ENCODE peak calls at places on chromosomes 13 and 19, in nine cellular contexts. F, J, L, E, D, R, M, W and Q are unnamed samples.
A peak's percentile ranks its signal among the peaks of the same experiment; 100 is the strongest.

GRCh38 chr13:112655898-112656297 is 33.9 kb upstream of the ATP11A start:
- DNase-seq in D (no peak), L (no peak), W (no peak), E (no peak), F (no peak), M (no peak), J (no peak), R (no peak), Q (no peak)

GRCh38 chr19:27748551-27749152 is 1464.3 kb downstream of the UQCRFS1 start:
- DNase-seq in M (no peak), J (no peak), L (no peak), E (no peak), D (peak; percentile 12), F (no peak), R (no peak), W (no peak), Q (no peak)

GRCh38 chr19:40165362-40165937 is 25.8 kb upstream of the MAP3K10 start:
- DNase-seq in W (peak; percentile 21), E (peak; percentile 48), J (peak; percentile 37), R (peak; percentile 62), M (peak; percentile 61), F (peak; percentile 73), D (peak; percentile 40), L (peak; percentile 15), Q (peak; percentile 89)

GRCh38 chr13:99103536-99103935 is 97.1 kb upstream of the UBAC2 start:
- DNase-seq in D (no peak), E (no peak), L (no peak), F (no peak), W (peak; percentile 75), J (no peak), R (peak; percentile 98), M (no peak), Q (peak; percentile 40)

GRCh38 chr19:46181386-46181774 is 33.3 kb downstream of the IGFL2 start:
- DNase-seq in E (peak; percentile 63), J (peak; percentile 3), F (no peak), R (no peak), D (peak; percentile 68), L (no peak), W (no peak), M (peak; percentile 6), Q (no peak)

GRCh38 chr19:16382775-16383543 is 58.3 kb downstream of the KLF2 start:
- DNase-seq in W (no peak), L (peak; percentile 52), R (peak; percentile 27), E (peak; percentile 86), M (peak; percentile 49), J (peak; percentile 84), F (peak; percentile 84), D (peak; percentile 87), Q (peak; percentile 90)

GRCh38 chr19:6516659-6517291 is 14.1 kb upstream of the TNFSF9 start:
- DNase-seq in E (peak; percentile 79), L (peak; percentile 91), F (peak; percentile 97), M (peak; percentile 91), W (peak; percentile 82), R (peak; percentile 72), D (peak; percentile 72), J (peak; percentile 89), Q (peak; percentile 93)

GRCh38 chr19:52099497-52100138 is 4.1 kb upstream of the ZNF841 start:
- DNase-seq in J (no peak), M (no peak), D (peak; percentile 59), E (no peak), R (no peak), W (no peak), L (no peak), F (no peak), Q (no peak)

GRCh38 chr19:48696353-48697010 is 711 bp downstream of the FUT2 start:
- DNase-seq in M (no peak), J (no peak), L (no peak), R (peak; percentile 74), F (no peak), D (no peak), W (no peak), E (peak; percentile 18), Q (peak; percentile 68)

GRCh38 chr19:49182848-49183375 is 25.3 kb downstream of the TRPM4 start:
- DNase-seq in E (no peak), J (no peak), F (no peak), D (no peak), R (no peak), W (no peak), M (no peak), L (no peak), Q (peak; percentile 38)

GRCh38 chr13:113142876-113143275 is 15.6 kb upstream of the PROZ start:
- DNase-seq in R (no peak), E (no peak), L (no peak), W (no peak), J (no peak), F (no peak), D (no peak), M (no peak), Q (peak; percentile 17)

GRCh38 chr13:63700366-63700765 is 2284.7 kb upstream of the PCDH20 start:
- DNase-seq in R (no peak), F (no peak), L (no peak), D (no peak), J (no peak), E (peak; percentile 4), M (no peak), W (no peak), Q (no peak)

GRCh38 chr19:45767881-45768643 is 990 bp downstream of the SIX5 start:
- DNase-seq in R (peak; percentile 73), W (no peak), J (no peak), L (peak; percentile 36), F (peak; percentile 66), M (peak; percentile 21), D (peak; percentile 67), E (peak; percentile 64), Q (peak; percentile 71)

GRCh38 chr13:77184455-77184854 is 142.4 kb downstream of the MYCBP2 start:
- DNase-seq in M (peak; percentile 13), F (no peak), W (no peak), J (no peak), R (no peak), L (no peak), D (no peak), E (no peak), Q (no peak)

GRCh38 chr13:113974304-113975281 is 717 bp upstream of the C13orf46 start:
- DNase-seq in M (no peak), J (no peak), L (no peak), F (no peak), E (no peak), W (no peak), R (no peak), D (no peak), Q (no peak)

GRCh38 chr19:17830567-17831418 is 9.5 kb upstream of the INSL3 start:
- DNase-seq in J (peak; percentile 10), W (peak; percentile 83), L (peak; percentile 92), D (peak; percentile 75), M (peak; percentile 67), R (peak; percentile 93), E (peak; percentile 80), F (peak; percentile 96), Q (peak; percentile 97)